ENCODE peak calls at places on chromosomes 16 and 17, in seven cellular contexts. U, G, M, C, V, R and K are unnamed samples.

GRCh38 chr16:88088161-88088581 is 136.9 kb downstream of the BANP start:
- DNase-seq in C (no peak), V (no peak), U (no peak), G (peak; percentile 38), M (no peak), R (peak; percentile 58), K (no peak)

GRCh38 chr16:3961449-3961849 is 80.9 kb upstream of the CREBBP start:
- DNase-seq in C (no peak), R (no peak), M (no peak), V (peak; percentile 68), G (no peak), U (no peak), K (no peak)

GRCh38 chr16:67430504-67431076 is 331 bp upstream of the HSD11B2 start:
- DNase-seq in M (no peak), C (no peak), V (no peak), R (no peak), G (peak; percentile 87), U (peak; percentile 40), K (no peak)

GRCh38 chr17:64418506-64419339 is 28.1 kb upstream of the PECAM1 start:
- DNase-seq in V (peak; percentile 71), U (peak; percentile 19), R (no peak), M (no peak), G (no peak), C (no peak), K (peak; percentile 66)

GRCh38 chr16:81493755-81494433 is 49.3 kb downstream of the CMIP start:
- DNase-seq in U (peak; percentile 52), G (peak; percentile 63), M (no peak), R (no peak), C (peak; percentile 10), V (peak; percentile 76), K (no peak)

GRCh38 chr17:74461646-74462045 is 4.8 kb upstream of the CD300A start:
- DNase-seq in U (no peak), C (no peak), R (no peak), M (no peak), G (no peak), V (no peak), K (no peak)

GRCh38 chr16:86363836-86364618 is 146.3 kb upstream of the FOXF1 start:
- DNase-seq in C (no peak), R (no peak), G (no peak), U (no peak), V (no peak), M (no peak), K (peak; percentile 21)

GRCh38 chr17:4104506-4104905 is 38.3 kb downstream of the ZZEF1 start:
- DNase-seq in M (no peak), R (no peak), U (no peak), V (no peak), C (no peak), G (no peak), K (no peak)

GRCh38 chr17:63911657-63912100 is 621 bp upstream of the CSHL1 start:
- DNase-seq in M (peak; percentile 52), V (peak; percentile 25), U (peak; percentile 71), C (peak; percentile 36), R (no peak), G (peak; percentile 41), K (peak; percentile 19)

GRCh38 chr16:27999687-28000086 is 63.8 kb downstream of the GSG1L start:
- DNase-seq in G (no peak), C (no peak), M (no peak), U (no peak), V (peak; percentile 9), R (no peak), K (no peak)

GRCh38 chr16:66961065-66961744 is at the start of gene CES3:
- DNase-seq in C (peak; percentile 8), R (peak; percentile 53), U (peak; percentile 75), V (peak; percentile 66), G (peak; percentile 90), M (peak; percentile 28), K (peak; percentile 72)